ENCODE peak calls at places on chromosomes 4 and X, in five cellular contexts. V is brain microvascular endothelial cell, L is Right ventricle myocardium superior, J is LHCN-M2, O is T-cell. E is an unnamed sample.

GRCh38 chrX:32408389-32408788 is 803.0 kb downstream of the DMD start:
- DNase-seq in V (no peak), J (peak), O (no peak), L (no peak), E (no peak)

GRCh38 chr4:67084801-67085200 is 460.5 kb downstream of the CENPC start:
- DNase-seq in V (no peak), L (no peak), J (no peak), O (no peak), E (no peak)

GRCh38 chrX:38129366-38129765 is 91.3 kb downstream of the SRPX start:
- DNase-seq in V (no peak), L (no peak), J (no peak), O (no peak), E (no peak)

GRCh38 chr4:17616283-17616682 is 1.8 kb downstream of the MED28 start:
- DNase-seq in L (no peak), O (no peak), J (no peak), V (no peak), E (no peak)

GRCh38 chr4:12588572-12588971 is 895.6 kb downstream of the RAB28 start:
- DNase-seq in J (no peak), L (no peak), V (peak), O (no peak), E (no peak)

GRCh38 chr4:24846716-24847115 is 51.3 kb downstream of the SOD3 start:
- DNase-seq in O (no peak), V (no peak), L (no peak), J (no peak), E (no peak)

GRCh38 chr4:152850377-152850776 is 70.6 kb downstream of the ARFIP1 start:
- DNase-seq in O (no peak), J (peak), V (peak), L (no peak), E (no peak)

GRCh38 chr4:52658671-52659015 is 458 bp downstream of the USP46 start:
- DNase-seq in L (no peak), J (no peak), O (no peak), V (no peak), E (no peak)

GRCh38 chr4:77284036-77284435 is 127.0 kb downstream of the CCNG2 start:
- DNase-seq in O (no peak), V (no peak), L (no peak), J (no peak), E (no peak)

GRCh38 chr4:80989921-80990544 is 40.5 kb upstream of the BMP3 start:
- DNase-seq in J (peak), V (peak), L (no peak), O (no peak), E (no peak)

GRCh38 chr4:182575225-182575624 is 332.0 kb downstream of the TENM3 start:
- DNase-seq in J (no peak), V (no peak), O (no peak), L (no peak), E (no peak)

GRCh38 chr4:28435346-28435745 is 1574.7 kb downstream of the STIM2 start:
- DNase-seq in J (no peak), O (no peak), L (no peak), V (no peak), E (no peak)

GRCh38 chr4:121706595-121707021 is 9.8 kb upstream of the ANXA5 start:
- DNase-seq in O (peak), L (no peak), J (peak), V (peak), E (peak)

GRCh38 chr4:158540125-158540907 is 18.6 kb downstream of the RXFP1 start:
- DNase-seq in L (no peak), O (no peak), J (no peak), V (no peak), E (no peak)

GRCh38 chrX:48538641-48539344 is 721 bp upstream of the TBC1D25 start:
- DNase-seq in V (no peak), L (no peak), J (no peak), O (no peak), E (no peak)

GRCh38 chr4:74158561-74159396 is 861 bp downstream of the MTHFD2L start:
- DNase-seq in J (peak), O (no peak), V (no peak), L (no peak), E (no peak)

GRCh38 chrX:97000682-97001393 is 117.1 kb downstream of the RPA4 start:
- DNase-seq in V (no peak), O (no peak), L (no peak), J (no peak), E (no peak)

GRCh38 chr4:110622841-110623709 is at the start of gene PITX2:
- DNase-seq in O (no peak), L (peak), V (peak), J (peak), E (no peak)

GRCh38 chr4:148017801-148018200 is 285.9 kb downstream of the ARHGAP10 start:
- DNase-seq in L (peak), J (no peak), O (no peak), V (no peak), E (no peak)

GRCh38 chr4:1053080-1053661 is 41.7 kb downstream of the FGFRL1 start:
- DNase-seq in L (no peak), V (no peak), J (peak), O (no peak), E (no peak)

GRCh38 chr4:142408003-142408441 is 438.1 kb downstream of the INPP4B start:
- DNase-seq in O (no peak), L (no peak), J (peak), V (peak), E (no peak)

GRCh38 chr4:724131-724530 is 18.5 kb downstream of the PCGF3 start:
- DNase-seq in V (no peak), L (no peak), J (no peak), O (no peak), E (no peak)

GRCh38 chr4:38606587-38606905 is 57.5 kb upstream of the KLF3 start:
- DNase-seq in O (no peak), J (no peak), L (no peak), V (no peak), E (no peak)

GRCh38 chrX:154486052-154486395 is 391 bp downstream of the UBL4A start:
- DNase-seq in L (peak), O (no peak), V (no peak), J (no peak), E (peak)